ENCODE peak calls at places on chromosomes 6 and 20, in five cellular contexts. M, C, Q, P and U are unnamed samples.

GRCh38 chr6:148648754-148649453 is 97.9 kb upstream of the UST start:
- DNase-seq in M (no peak), C (no peak), Q (no peak), P (no peak), U (no peak)

GRCh38 chr20:37257530-37257929 is 4.1 kb downstream of the GHRH start:
- DNase-seq in M (no peak), C (no peak), Q (no peak), P (no peak), U (no peak)

GRCh38 chr6:106431972-106432371 is 71.5 kb downstream of the CRYBG1 start:
- DNase-seq in M (no peak), C (no peak), Q (no peak), P (no peak), U (no peak)

GRCh38 chr6:44202332-44202971 is 14.3 kb upstream of the MYMX start:
- DNase-seq in M (no peak), C (no peak), Q (no peak), P (no peak), U (no peak)

GRCh38 chr6:70371454-70372105 is 41.7 kb upstream of the FAM135A start:
- DNase-seq in M (no peak), C (peak; percentile 51), Q (no peak), P (peak; percentile 48), U (peak; percentile 87)

GRCh38 chr6:151043944-151044343 is 178.4 kb downstream of the MTHFD1L start:
- DNase-seq in M (no peak), C (no peak), Q (no peak), P (no peak), U (no peak)

GRCh38 chr20:33373735-33374605 is 27.3 kb downstream of the CDK5RAP1 start:
- DNase-seq in M (no peak), C (peak; percentile 99), Q (no peak), P (peak; percentile 37), U (peak; percentile 93)

GRCh38 chr20:36162272-36162966 is 7.9 kb downstream of the EPB41L1 start:
- DNase-seq in M (no peak), C (no peak), Q (no peak), P (no peak), U (no peak)

GRCh38 chr6:106536863-106537262 is 92.4 kb downstream of the RTN4IP1 start:
- DNase-seq in M (no peak), C (no peak), Q (no peak), P (no peak), U (no peak)

GRCh38 chr20:36988494-36988966 is 37.0 kb upstream of the SAMHD1 start:
- DNase-seq in M (no peak), C (no peak), Q (no peak), P (no peak), U (peak; percentile 10)

GRCh38 chr6:159056432-159056831 is 11.6 kb upstream of the TAGAP start:
- DNase-seq in M (no peak), C (no peak), Q (no peak), P (no peak), U (no peak)

GRCh38 chr6:1296079-1296478 is 15.8 kb upstream of the FOXQ1 start:
- DNase-seq in M (no peak), C (no peak), Q (no peak), P (no peak), U (no peak)

GRCh38 chr6:148529010-148529409 is 186.4 kb downstream of the SASH1 start:
- DNase-seq in M (no peak), C (no peak), Q (no peak), P (no peak), U (no peak)

GRCh38 chr6:4671587-4672115 is 104.6 kb upstream of the CDYL start:
- DNase-seq in M (no peak), C (no peak), Q (no peak), P (no peak), U (no peak)

GRCh38 chr20:4811661-4812181 is 90.0 kb downstream of the PRND start:
- DNase-seq in M (peak; percentile 20), C (no peak), Q (peak; percentile 41), P (no peak), U (no peak)

GRCh38 chr6:5085638-5086293 is 625 bp downstream of the PPP1R3G start:
- DNase-seq in M (no peak), C (no peak), Q (no peak), P (peak; percentile 62), U (no peak)

GRCh38 chr6:2132416-2132815 is 113.0 kb downstream of the GMDS start:
- DNase-seq in M (no peak), C (peak; percentile 26), Q (no peak), P (no peak), U (no peak)

GRCh38 chr6:83068628-83069027 is 1.2 kb downstream of the DOP1A start:
- DNase-seq in M (no peak), C (no peak), Q (no peak), P (no peak), U (no peak)

GRCh38 chr20:63065911-63066310 is 59.1 kb upstream of the BHLHE23 start:
- DNase-seq in M (no peak), C (no peak), Q (no peak), P (no peak), U (no peak)

GRCh38 chr6:95877480-95877879 is 138.3 kb upstream of the FUT9 start:
- DNase-seq in M (no peak), C (no peak), Q (no peak), P (no peak), U (no peak)

GRCh38 chr6:83592770-83593394 is 80.5 kb downstream of the PRSS35 start:
- DNase-seq in M (no peak), C (peak; percentile 6), Q (no peak), P (no peak), U (peak; percentile 10)

GRCh38 chr20:46406200-46406985 is at the start of gene ELMO2:
- DNase-seq in M (peak; percentile 97), C (peak; percentile 97), Q (peak; percentile 96), P (peak; percentile 97), U (peak; percentile 95)

GRCh38 chr6:157648561-157648960 is 174.5 kb upstream of the SNX9 start:
- DNase-seq in M (no peak), C (no peak), Q (no peak), P (no peak), U (peak; percentile 11)

GRCh38 chr20:47348539-47349142 is 7.9 kb downstream of the ZMYND8 start:
- DNase-seq in M (no peak), C (no peak), Q (no peak), P (no peak), U (no peak)

GRCh38 chr20:4150095-4150492 is 134.7 kb upstream of the RNF24 start:
- DNase-seq in M (no peak), C (peak; percentile 55), Q (no peak), P (peak; percentile 82), U (peak; percentile 30)

GRCh38 chr6:100700009-100700408 is 181.1 kb downstream of the ASCC3 start:
- DNase-seq in M (no peak), C (no peak), Q (no peak), P (no peak), U (no peak)

GRCh38 chr6:158660331-158660730 is 10.5 kb downstream of the SYTL3 start:
- DNase-seq in M (no peak), C (no peak), Q (peak; percentile 42), P (peak; percentile 39), U (no peak)

GRCh38 chr20:61453219-61453618 is 201.2 kb downstream of the CDH4 start:
- DNase-seq in M (no peak), C (no peak), Q (no peak), P (no peak), U (no peak)

GRCh38 chr6:55141611-55142010 is 32.7 kb upstream of the HCRTR2 start:
- DNase-seq in M (no peak), C (no peak), Q (no peak), P (no peak), U (no peak)